ENCODE peak calls at places on chromosomes 4 and X, in four cellular contexts. V is AG04450; Y is CD8-positive, alpha-beta memory T cell; C is left lung. Z is an unnamed sample.

GRCh38 chr4:61462451-61463326 is 262.6 kb downstream of the ADGRL3 start:
- DNase-seq in V (no peak), Y (no peak), C (no peak), Z (no peak)

GRCh38 chr4:86769794-86770193 is 79.4 kb downstream of the SLC10A6 start:
- DNase-seq in C (no peak), V (no peak), Y (no peak), Z (no peak)

GRCh38 chrX:3461824-3462508 is 115.5 kb upstream of the MXRA5 start:
- DNase-seq in C (no peak), V (no peak), Y (no peak), Z (no peak)

GRCh38 chr4:83255584-83255983 is 29.0 kb downstream of the COQ2 start:
- DNase-seq in V (no peak), C (no peak), Y (no peak), Z (no peak)

GRCh38 chrX:1493877-1494510 is 41.3 kb upstream of the ASMTL start:
- DNase-seq in C (no peak), V (no peak), Y (no peak), Z (no peak)

GRCh38 chrX:150902434-150903109 is 4.1 kb upstream of the CD99L2 start:
- DNase-seq in V (no peak), Y (no peak), C (no peak), Z (no peak)

GRCh38 chrX:71543316-71543715 is 10.4 kb downstream of the OGT start:
- DNase-seq in Y (no peak), V (no peak), C (no peak), Z (peak; percentile 67)

GRCh38 chrX:132442674-132443073 is 46.2 kb downstream of the MBNL3 start:
- DNase-seq in V (no peak), C (no peak), Y (no peak), Z (no peak)

GRCh38 chr4:40577588-40578253 is 51.9 kb downstream of the RBM47 start:
- DNase-seq in V (no peak), Y (no peak), C (no peak), Z (no peak)

GRCh38 chr4:182286936-182287335 is 43.7 kb downstream of the TENM3 start:
- DNase-seq in C (no peak), V (no peak), Y (no peak), Z (no peak)

GRCh38 chrX:131675596-131676194 is 131.8 kb downstream of the OR13H1 start:
- DNase-seq in Y (no peak), C (no peak), V (no peak), Z (no peak)

GRCh38 chrX:50813843-50814661 is at the start of gene SHROOM4:
- DNase-seq in C (peak; percentile 61), V (no peak), Y (no peak), Z (no peak)

GRCh38 chr4:159150838-159151390 is 48.0 kb downstream of the RAPGEF2 start:
- DNase-seq in V (no peak), C (no peak), Y (no peak), Z (no peak)

GRCh38 chrX:139083191-139083590 is 371.7 kb upstream of the FGF13 start:
- DNase-seq in C (no peak), V (no peak), Y (no peak), Z (no peak)

GRCh38 chr4:74325886-74326285 is 17.6 kb downstream of the EPGN start:
- DNase-seq in C (no peak), V (no peak), Y (no peak), Z (no peak)

GRCh38 chr4:77599378-77599777 is 6.2 kb upstream of the CXCL13 start:
- DNase-seq in C (no peak), V (no peak), Y (no peak), Z (no peak)

GRCh38 chrX:13699183-13699826 is 10.4 kb downstream of the RAB9A start:
- DNase-seq in C (no peak), Y (no peak), V (no peak), Z (no peak)

GRCh38 chrX:43822015-43822414 is 60.2 kb downstream of the MAOB start:
- DNase-seq in C (no peak), Y (no peak), V (no peak), Z (no peak)

GRCh38 chr4:1749370-1749769 is 28.0 kb downstream of the TACC3 start:
- DNase-seq in V (no peak), Y (no peak), C (no peak), Z (no peak)

GRCh38 chr4:86271057-86271456 is 88.8 kb downstream of the MAPK10 start:
- DNase-seq in V (no peak), Y (no peak), C (no peak), Z (no peak)

GRCh38 chr4:25938251-25939186 is 24.5 kb downstream of the SMIM20 start:
- DNase-seq in C (no peak), Y (no peak), V (no peak), Z (no peak)

GRCh38 chrX:70988425-70988824 is 57.5 kb upstream of the SLC7A3 start:
- DNase-seq in V (no peak), C (no peak), Y (no peak), Z (no peak)

GRCh38 chrX:75746891-75747639 is 38.0 kb downstream of the MAGEE2 start:
- DNase-seq in C (no peak), Y (peak; percentile 13), V (no peak), Z (no peak)

GRCh38 chr4:132065940-132066495 is 1083.1 kb upstream of the PCDH10 start:
- DNase-seq in C (no peak), V (peak; percentile 4), Y (no peak), Z (no peak)

GRCh38 chrX:10109695-10110094 is 47.1 kb upstream of the CLCN4 start:
- DNase-seq in Y (no peak), C (no peak), V (no peak), Z (no peak)

GRCh38 chrX:111386884-111387283 is 25.1 kb downstream of the DCX start:
- DNase-seq in Y (no peak), C (no peak), V (no peak), Z (no peak)

GRCh38 chrX:19715711-19716638 is 171.4 kb downstream of the SH3KBP1 start:
- DNase-seq in V (no peak), Y (no peak), C (no peak), Z (no peak)

GRCh38 chr4:26724522-26724921 is 136.1 kb upstream of the STIM2 start:
- DNase-seq in Y (no peak), C (no peak), V (no peak), Z (no peak)

GRCh38 chr4:101102114-101102752 is 245.1 kb downstream of the PPP3CA start:
- DNase-seq in Y (no peak), V (peak; percentile 66), C (no peak), Z (no peak)

GRCh38 chrX:9681422-9681821 is 84.2 kb downstream of the GPR143 start:
- DNase-seq in Y (no peak), C (no peak), V (no peak), Z (no peak)

GRCh38 chr4:87077834-87078585 is 142.4 kb downstream of the KLHL8 start:
- DNase-seq in C (no peak), Y (no peak), V (no peak), Z (no peak)

Z was measured in keratinocyte.